ENCODE peak calls at places on chromosomes 7 and 10, in five cellular contexts. One of them, this sample, is unnamed.

GRCh38 chr7:77453531-77453930 is 37.4 kb upstream of the GSAP start:
- DNase-seq in H54: no peak
- DNase-seq in upper lobe of left lung: no peak
- DNase-seq in stomach: no peak
- DNase-seq in heart left ventricle: peak; percentile 9
- DNase-seq in this sample: no peak

GRCh38 chr10:112216151-112216550 is 32.6 kb upstream of the GPAM start:
- DNase-seq in H54: no peak
- DNase-seq in upper lobe of left lung: no peak
- DNase-seq in stomach: no peak
- DNase-seq in heart left ventricle: no peak
- DNase-seq in this sample: no peak

GRCh38 chr10:17031656-17032630 is 97.7 kb downstream of the CUBN start:
- DNase-seq in H54: no peak
- DNase-seq in upper lobe of left lung: no peak
- DNase-seq in stomach: no peak
- DNase-seq in heart left ventricle: no peak
- DNase-seq in this sample: no peak

GRCh38 chr7:84193787-84194186 is 802 bp downstream of the SEMA3A start:
- DNase-seq in H54: no peak
- DNase-seq in upper lobe of left lung: no peak
- DNase-seq in stomach: no peak
- DNase-seq in heart left ventricle: no peak
- DNase-seq in this sample: no peak

GRCh38 chr7:70595741-70596574 is 536.0 kb upstream of the GALNT17 start:
- DNase-seq in H54: no peak
- DNase-seq in upper lobe of left lung: no peak
- DNase-seq in stomach: peak; percentile 33
- DNase-seq in heart left ventricle: no peak
- DNase-seq in this sample: no peak

GRCh38 chr7:129008645-129009414 is 46.1 kb downstream of the TNPO3 start:
- DNase-seq in H54: no peak
- DNase-seq in upper lobe of left lung: no peak
- DNase-seq in stomach: no peak
- DNase-seq in heart left ventricle: no peak
- DNase-seq in this sample: no peak

GRCh38 chr10:132374176-132374575 is 22.8 kb upstream of the PWWP2B start:
- DNase-seq in H54: no peak
- DNase-seq in upper lobe of left lung: no peak
- DNase-seq in stomach: no peak
- DNase-seq in heart left ventricle: no peak
- DNase-seq in this sample: no peak

GRCh38 chr10:113268186-113268585 is 284.7 kb upstream of the HABP2 start:
- DNase-seq in H54: no peak
- DNase-seq in upper lobe of left lung: no peak
- DNase-seq in stomach: no peak
- DNase-seq in heart left ventricle: no peak
- DNase-seq in this sample: no peak

GRCh38 chr10:74854610-74855009 is 28.2 kb downstream of the KAT6B start:
- DNase-seq in H54: no peak
- DNase-seq in upper lobe of left lung: no peak
- DNase-seq in stomach: no peak
- DNase-seq in heart left ventricle: no peak
- DNase-seq in this sample: peak; percentile 28

GRCh38 chr7:34058791-34059550 is 153.6 kb downstream of the BMPER start:
- DNase-seq in H54: no peak
- DNase-seq in upper lobe of left lung: no peak
- DNase-seq in stomach: no peak
- DNase-seq in heart left ventricle: no peak
- DNase-seq in this sample: no peak

GRCh38 chr10:58511765-58512469 is 755 bp upstream of the BICC1 start:
- DNase-seq in H54: no peak
- DNase-seq in upper lobe of left lung: no peak
- DNase-seq in stomach: no peak
- DNase-seq in heart left ventricle: peak; percentile 16
- DNase-seq in this sample: no peak

GRCh38 chr10:48798486-48799254 is 114.0 kb downstream of the WDFY4 start:
- DNase-seq in H54: no peak
- DNase-seq in upper lobe of left lung: no peak
- DNase-seq in stomach: no peak
- DNase-seq in heart left ventricle: no peak
- DNase-seq in this sample: no peak

GRCh38 chr7:87590578-87590977 is 10.1 kb downstream of the ABCB1 start:
- DNase-seq in H54: no peak
- DNase-seq in upper lobe of left lung: no peak
- DNase-seq in stomach: no peak
- DNase-seq in heart left ventricle: no peak
- DNase-seq in this sample: no peak

DNA sequence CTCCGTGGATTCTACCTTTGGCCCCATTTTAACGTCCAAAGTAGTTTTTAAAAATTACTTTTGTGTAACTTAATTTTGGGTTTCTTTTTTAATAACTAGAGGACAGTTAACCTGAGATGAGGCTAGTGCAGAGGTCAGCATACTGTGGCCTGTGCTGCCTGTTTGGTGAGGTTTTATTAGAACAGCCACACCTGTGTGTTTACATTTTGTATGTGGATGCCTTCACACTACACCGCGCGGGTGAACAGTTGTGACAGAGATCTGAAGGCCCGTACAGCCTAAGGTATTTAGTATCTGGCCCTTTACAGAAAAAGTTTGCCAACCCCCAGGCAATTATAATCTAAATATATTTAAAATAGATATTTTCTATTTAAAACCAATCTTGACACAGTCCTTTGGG is 46.9 kb downstream of the STK17A start:
- DNase-seq in H54: no peak
- DNase-seq in upper lobe of left lung: no peak
- DNase-seq in stomach: no peak
- DNase-seq in heart left ventricle: no peak
- DNase-seq in this sample: no peak
- TF ChIP-seq POLR2A in H54: no peak
- TF ChIP-seq POLR2A in upper lobe of left lung: no peak
- TF ChIP-seq POLR2A in stomach: no peak
- TF ChIP-seq POLR2A in heart left ventricle: no peak
- TF ChIP-seq POLR2A in this sample: no peak

DNA sequence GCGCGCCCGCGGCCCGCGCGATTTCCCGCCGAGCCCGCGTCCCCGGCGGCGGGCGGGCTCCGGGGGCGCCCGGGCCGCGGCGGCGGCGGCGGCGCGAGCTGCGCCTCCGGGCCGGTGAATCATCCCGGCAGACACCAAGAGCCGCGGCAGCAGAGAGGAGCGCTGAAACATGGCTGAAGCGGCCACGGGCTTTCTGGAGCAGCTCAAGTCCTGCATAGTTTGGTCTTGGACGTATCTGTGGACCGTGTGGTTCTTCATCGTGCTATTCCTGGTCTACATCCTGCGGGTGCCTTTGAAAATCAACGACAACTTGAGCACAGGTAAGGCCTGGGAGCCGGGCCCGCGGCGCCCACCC is at the start of gene ST7:
- DNase-seq in H54: peak; percentile 46
- DNase-seq in upper lobe of left lung: peak; percentile 64
- DNase-seq in stomach: peak; percentile 63
- DNase-seq in heart left ventricle: peak; percentile 55
- DNase-seq in this sample: peak; percentile 82
- TF ChIP-seq POLR2A in H54: peak; percentile 9
- TF ChIP-seq POLR2A in upper lobe of left lung: peak; percentile 45
- TF ChIP-seq POLR2A in stomach: no peak
- TF ChIP-seq POLR2A in heart left ventricle: no peak
- TF ChIP-seq POLR2A in this sample: peak; percentile 73

GRCh38 chr7:140924019-140924820 is 509 bp downstream of the BRAF start:
- DNase-seq in H54: peak; percentile 44
- DNase-seq in upper lobe of left lung: peak; percentile 79
- DNase-seq in stomach: peak; percentile 75
- DNase-seq in heart left ventricle: peak; percentile 81
- DNase-seq in this sample: peak; percentile 92
- TF ChIP-seq POLR2A in H54: peak; percentile 9
- TF ChIP-seq POLR2A in upper lobe of left lung: peak; percentile 31
- TF ChIP-seq POLR2A in stomach: no peak
- TF ChIP-seq POLR2A in heart left ventricle: no peak
- TF ChIP-seq POLR2A in this sample: peak; percentile 30

GRCh38 chr10:24469993-24470392 is 253.7 kb downstream of the ARHGAP21 start:
- DNase-seq in H54: no peak
- DNase-seq in upper lobe of left lung: no peak
- DNase-seq in stomach: no peak
- DNase-seq in heart left ventricle: no peak
- DNase-seq in this sample: no peak
- TF ChIP-seq POLR2A in H54: no peak
- TF ChIP-seq POLR2A in upper lobe of left lung: no peak
- TF ChIP-seq POLR2A in stomach: no peak
- TF ChIP-seq POLR2A in heart left ventricle: no peak
- TF ChIP-seq POLR2A in this sample: no peak

GRCh38 chr10:47384148-47384921 is at the start of gene ZNF488:
- DNase-seq in H54: peak; percentile 92
- DNase-seq in upper lobe of left lung: peak; percentile 84
- DNase-seq in stomach: peak; percentile 87
- DNase-seq in heart left ventricle: peak; percentile 85
- DNase-seq in this sample: peak; percentile 83
- TF ChIP-seq POLR2A in H54: peak; percentile 89
- TF ChIP-seq POLR2A in upper lobe of left lung: peak; percentile 42
- TF ChIP-seq POLR2A in stomach: no peak
- TF ChIP-seq POLR2A in heart left ventricle: no peak
- TF ChIP-seq POLR2A in this sample: no peak

This sample was measured in erythroblast.